ENCODE peak calls at places on chromosome 12, in seven cellular contexts. A is activated B cell treated with CpG ODN at 0.5 μM for 24 hours; Q is left cardiac atrium; W is LoVo; N is AG08396; U is HEK293T; M is stimulated activated CD8-positive, alpha-beta memory T cell treated with anti-CD3 and anti-CD28 coated beads, Interleukin-15, amount 100 ng/mL, for 24 hours. Z is an unnamed sample.

GRCh38 chr12:22333751-22334695 is 484 bp downstream of the ST8SIA1 start:
- DNase-seq in A (no peak), Q (peak), W (no peak), N (peak), U (peak), M (no peak), Z (no peak)

GRCh38 chr12:39919790-39920189 is 186.1 kb downstream of the SLC2A13 start:
- DNase-seq in A (no peak), Q (no peak), W (no peak), N (no peak), U (no peak), M (no peak), Z (no peak)

GRCh38 chr12:62642509-62642908 is 175.9 kb downstream of the MON2 start:
- DNase-seq in A (no peak), Q (no peak), W (no peak), N (no peak), U (no peak), M (no peak), Z (no peak)

GRCh38 chr12:62806893-62807292 is 128.1 kb downstream of the PPM1H start:
- DNase-seq in A (no peak), Q (no peak), W (no peak), N (no peak), U (no peak), M (no peak), Z (no peak)

GRCh38 chr12:115964626-115965025 is 312.9 kb downstream of the MED13L start:
- DNase-seq in A (no peak), Q (no peak), W (no peak), N (no peak), U (no peak), M (no peak), Z (no peak)

GRCh38 chr12:88952543-88952942 is 372.3 kb upstream of the KITLG start:
- DNase-seq in A (no peak), Q (peak), W (peak), N (no peak), U (no peak), M (no peak), Z (no peak)

GRCh38 chr12:93061414-93062099 is 132.5 kb upstream of the EEA1 start:
- DNase-seq in A (no peak), Q (peak), W (no peak), N (no peak), U (no peak), M (no peak), Z (no peak)

GRCh38 chr12:10718279-10718821 is 4.8 kb downstream of the YBX3 start:
- DNase-seq in A (no peak), Q (no peak), W (peak), N (peak), U (peak), M (no peak), Z (peak)

GRCh38 chr12:77122661-77123060 is 57.3 kb upstream of the E2F7 start:
- DNase-seq in A (no peak), Q (no peak), W (no peak), N (no peak), U (no peak), M (no peak), Z (no peak)

GRCh38 chr12:119180380-119181040 is 1.8 kb downstream of the HSPB8 start:
- DNase-seq in A (no peak), Q (peak), W (no peak), N (peak), U (no peak), M (no peak), Z (peak)

GRCh38 chr12:124432376-124432775 is 135.0 kb downstream of the NCOR2 start:
- DNase-seq in A (no peak), Q (no peak), W (no peak), N (no peak), U (no peak), M (no peak), Z (no peak)

GRCh38 chr12:95218852-95219171 is 1.2 kb downstream of the VEZT start:
- DNase-seq in A (no peak), Q (no peak), W (peak), N (no peak), U (no peak), M (no peak), Z (no peak)

GRCh38 chr12:77510985-77511384 is 319.7 kb upstream of the NAV3 start:
- DNase-seq in A (no peak), Q (no peak), W (no peak), N (no peak), U (no peak), M (no peak), Z (no peak)

GRCh38 chr12:7716391-7716790 is 5.2 kb downstream of the DPPA3 start:
- DNase-seq in A (no peak), Q (no peak), W (peak), N (no peak), U (peak), M (no peak), Z (peak)

GRCh38 chr12:51592034-51592705 is 1.1 kb downstream of the SCN8A start:
- DNase-seq in A (no peak), Q (no peak), W (no peak), N (peak), U (no peak), M (no peak), Z (peak)

Z was measured in AG08395.